ENCODE peak calls at places on chromosomes 11 and 22, in six cellular contexts. One of them, this sample, is unnamed.

GRCh38 chr11:117673561-117673960 is 123.5 kb downstream of the DSCAML1 start:
- DNase-seq in endothelial cell of umbilical vein: no peak
- DNase-seq in transverse colon: no peak
- DNase-seq in prostate gland: no peak
- DNase-seq in A549: no peak
- DNase-seq in heart left ventricle: no peak
- DNase-seq in this sample: no peak

GRCh38 chr11:114284914-114285313 is 11.3 kb upstream of the NNMT start:
- DNase-seq in endothelial cell of umbilical vein: no peak
- DNase-seq in transverse colon: no peak
- DNase-seq in prostate gland: no peak
- DNase-seq in A549: no peak
- DNase-seq in heart left ventricle: no peak
- DNase-seq in this sample: no peak

GRCh38 chr11:94845622-94846021 is 77.5 kb downstream of the AMOTL1 start:
- DNase-seq in endothelial cell of umbilical vein: no peak
- DNase-seq in transverse colon: no peak
- DNase-seq in prostate gland: peak
- DNase-seq in A549: no peak
- DNase-seq in heart left ventricle: no peak
- DNase-seq in this sample: no peak

GRCh38 chr22:44668190-44668885 is 33.7 kb upstream of the PRR5 start:
- DNase-seq in endothelial cell of umbilical vein: no peak
- DNase-seq in transverse colon: no peak
- DNase-seq in prostate gland: no peak
- DNase-seq in A549: no peak
- DNase-seq in heart left ventricle: peak
- DNase-seq in this sample: no peak

GRCh38 chr11:134558258-134558835 is 146.3 kb upstream of the B3GAT1 start:
- DNase-seq in endothelial cell of umbilical vein: no peak
- DNase-seq in transverse colon: no peak
- DNase-seq in prostate gland: no peak
- DNase-seq in A549: no peak
- DNase-seq in heart left ventricle: no peak
- DNase-seq in this sample: no peak

GRCh38 chr22:43827336-43827735 is 15.2 kb upstream of the EFCAB6 start:
- DNase-seq in endothelial cell of umbilical vein: no peak
- DNase-seq in transverse colon: no peak
- DNase-seq in prostate gland: no peak
- DNase-seq in A549: no peak
- DNase-seq in heart left ventricle: no peak
- DNase-seq in this sample: no peak

GRCh38 chr22:25786165-25786564 is 44.2 kb downstream of the MYO18B start:
- DNase-seq in endothelial cell of umbilical vein: no peak
- DNase-seq in transverse colon: no peak
- DNase-seq in prostate gland: no peak
- DNase-seq in A549: no peak
- DNase-seq in heart left ventricle: no peak
- DNase-seq in this sample: no peak

GRCh38 chr22:50274311-50274710 is 4.1 kb upstream of the MAPK11 start:
- DNase-seq in endothelial cell of umbilical vein: peak
- DNase-seq in transverse colon: peak
- DNase-seq in prostate gland: peak
- DNase-seq in A549: peak
- DNase-seq in heart left ventricle: peak
- DNase-seq in this sample: no peak

GRCh38 chr11:71504526-71504925 is 22.5 kb upstream of the KRTAP5-7 start:
- DNase-seq in endothelial cell of umbilical vein: peak
- DNase-seq in transverse colon: no peak
- DNase-seq in prostate gland: no peak
- DNase-seq in A549: no peak
- DNase-seq in heart left ventricle: no peak
- DNase-seq in this sample: no peak

GRCh38 chr11:9662273-9662672 is 1.6 kb upstream of the SWAP70 start:
- DNase-seq in endothelial cell of umbilical vein: no peak
- DNase-seq in transverse colon: no peak
- DNase-seq in prostate gland: no peak
- DNase-seq in A549: no peak
- DNase-seq in heart left ventricle: peak
- DNase-seq in this sample: no peak

GRCh38 chr11:125072210-125072960 is 9.3 kb downstream of the SLC37A2 start:
- DNase-seq in endothelial cell of umbilical vein: no peak
- DNase-seq in transverse colon: peak
- DNase-seq in prostate gland: no peak
- DNase-seq in A549: no peak
- DNase-seq in heart left ventricle: no peak
- DNase-seq in this sample: no peak

GRCh38 chr11:85826096-85826855 is 15.3 kb upstream of the SYTL2 start:
- DNase-seq in endothelial cell of umbilical vein: peak
- DNase-seq in transverse colon: peak
- DNase-seq in prostate gland: no peak
- DNase-seq in A549: peak
- DNase-seq in heart left ventricle: peak
- DNase-seq in this sample: no peak

GRCh38 chr11:33692013-33692504 is 8.6 kb downstream of the C11orf91 start:
- DNase-seq in endothelial cell of umbilical vein: peak
- DNase-seq in transverse colon: peak
- DNase-seq in prostate gland: peak
- DNase-seq in A549: peak
- DNase-seq in heart left ventricle: peak
- DNase-seq in this sample: no peak
- TF ChIP-seq POLR2A in endothelial cell of umbilical vein: peak
- TF ChIP-seq POLR2A in transverse colon: peak
- TF ChIP-seq POLR2A in prostate gland: no peak
- TF ChIP-seq POLR2A in A549: no peak
- TF ChIP-seq POLR2A in heart left ventricle: peak
- TF ChIP-seq POLR2A in this sample: no peak

GRCh38 chr11:17353228-17354021 is 1.8 kb downstream of the NCR3LG1 start:
- DNase-seq in endothelial cell of umbilical vein: peak
- DNase-seq in transverse colon: peak
- DNase-seq in prostate gland: peak
- DNase-seq in A549: peak
- DNase-seq in heart left ventricle: peak
- DNase-seq in this sample: peak
- TF ChIP-seq POLR2A in endothelial cell of umbilical vein: peak
- TF ChIP-seq POLR2A in transverse colon: peak
- TF ChIP-seq POLR2A in prostate gland: no peak
- TF ChIP-seq POLR2A in A549: peak
- TF ChIP-seq POLR2A in heart left ventricle: no peak
- TF ChIP-seq POLR2A in this sample: peak

DNA sequence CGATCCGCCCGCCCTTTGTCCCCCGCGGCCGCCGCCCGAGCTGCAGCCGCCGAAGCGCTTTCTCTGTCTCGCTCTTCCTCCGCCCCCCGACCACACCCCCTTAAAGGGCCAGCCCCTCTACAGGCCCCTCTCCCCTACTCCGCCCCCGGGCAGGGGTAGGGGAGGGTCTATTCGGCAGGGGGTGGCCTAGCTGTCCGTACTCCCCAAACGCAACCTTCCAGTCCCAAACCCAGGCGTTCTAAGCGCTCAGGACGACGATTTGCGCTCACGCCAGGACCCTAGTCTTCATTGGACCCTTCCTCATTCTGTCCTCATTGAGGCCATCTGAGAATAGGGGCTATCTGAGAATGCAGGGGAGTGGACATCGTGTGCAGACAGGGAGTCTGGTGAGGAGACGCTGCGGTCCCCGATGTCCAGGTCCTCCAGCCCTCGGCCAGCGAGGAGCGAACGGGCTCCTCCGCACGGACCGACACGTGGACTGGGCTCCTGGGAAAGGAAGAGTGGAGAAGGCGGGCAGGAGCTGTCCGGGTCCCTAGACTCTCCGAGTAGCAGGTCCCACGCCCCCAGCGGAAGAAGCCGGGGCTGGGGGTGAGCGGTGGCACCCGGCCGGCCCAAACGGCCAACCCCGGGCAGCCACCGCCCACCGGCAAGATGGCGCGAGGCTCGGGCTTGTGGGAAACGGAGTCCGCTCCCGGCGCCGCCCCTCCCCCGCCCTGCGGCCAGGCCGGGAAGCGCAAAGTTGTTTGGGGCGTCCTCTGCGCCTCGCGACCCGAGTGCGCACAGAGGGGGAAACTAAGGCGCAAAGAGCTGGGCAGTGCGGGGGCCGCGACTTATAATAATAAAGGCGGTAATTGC is at the start of gene PPP1R14B:
- DNase-seq in endothelial cell of umbilical vein: peak
- DNase-seq in transverse colon: peak
- DNase-seq in prostate gland: peak
- DNase-seq in A549: peak
- DNase-seq in heart left ventricle: peak
- DNase-seq in this sample: no peak
- TF ChIP-seq POLR2A in endothelial cell of umbilical vein: peak
- TF ChIP-seq POLR2A in transverse colon: peak
- TF ChIP-seq POLR2A in prostate gland: peak
- TF ChIP-seq POLR2A in A549: peak
- TF ChIP-seq POLR2A in heart left ventricle: peak
- TF ChIP-seq POLR2A in this sample: no peak

GRCh38 chr22:36435516-36436415 is 45.7 kb downstream of the TXN2 start:
- DNase-seq in endothelial cell of umbilical vein: no peak
- DNase-seq in transverse colon: peak
- DNase-seq in prostate gland: peak
- DNase-seq in A549: no peak
- DNase-seq in heart left ventricle: no peak
- DNase-seq in this sample: no peak
- TF ChIP-seq POLR2A in endothelial cell of umbilical vein: no peak
- TF ChIP-seq POLR2A in transverse colon: peak
- TF ChIP-seq POLR2A in prostate gland: no peak
- TF ChIP-seq POLR2A in A549: no peak
- TF ChIP-seq POLR2A in heart left ventricle: no peak
- TF ChIP-seq POLR2A in this sample: no peak

DNA sequence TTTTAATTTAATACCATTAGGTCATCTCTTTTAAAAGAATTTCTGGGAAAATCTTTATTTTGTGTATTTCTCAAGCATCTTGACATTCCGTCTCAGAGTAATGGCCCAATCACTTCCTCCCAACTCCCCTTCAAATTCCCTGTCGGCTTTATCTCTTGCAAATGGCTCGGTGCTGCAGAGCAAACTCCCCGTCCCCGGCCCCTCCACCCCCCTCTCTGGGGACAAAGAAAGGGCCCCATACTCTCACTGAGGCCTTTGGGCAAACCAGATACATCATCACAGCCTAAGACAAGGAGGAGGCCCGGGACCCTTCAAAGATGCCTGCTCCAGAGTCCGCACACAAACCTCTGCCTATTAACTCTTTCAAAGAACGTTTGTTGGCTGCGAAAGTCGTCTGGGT is 3.9 kb upstream of the SMIM38 start:
- DNase-seq in endothelial cell of umbilical vein: no peak
- DNase-seq in transverse colon: no peak
- DNase-seq in prostate gland: no peak
- DNase-seq in A549: no peak
- DNase-seq in heart left ventricle: no peak
- DNase-seq in this sample: no peak
- TF ChIP-seq POLR2A in endothelial cell of umbilical vein: no peak
- TF ChIP-seq POLR2A in transverse colon: no peak
- TF ChIP-seq POLR2A in prostate gland: no peak
- TF ChIP-seq POLR2A in A549: no peak
- TF ChIP-seq POLR2A in heart left ventricle: no peak
- TF ChIP-seq POLR2A in this sample: no peak